ENCODE peak calls at places on chromosome 1, in nine cellular contexts. One of them, this sample, is unnamed. For H3K27me3, the result is how much of the 10 kb centered on the place peaks cover.

GRCh38 chr1:164723296-164723731 is 164.3 kb downstream of the PBX1 start:
- DNase-seq in brain microvascular endothelial cell: no peak
- DNase-seq in GM23248: no peak
- DNase-seq in hepatocyte: no peak
- DNase-seq in cardiac muscle cell: no peak
- DNase-seq in iPS DF 6.9: no peak
- DNase-seq in lung: no peak
- DNase-seq in CD8-positive, alpha-beta memory T cell: no peak
- DNase-seq in neuronal stem cell: no peak
- DNase-seq in this sample: no peak

GRCh38 chr1:167533851-167534300 is 15.5 kb upstream of the CD247 start:
- DNase-seq in brain microvascular endothelial cell: peak
- DNase-seq in GM23248: peak
- DNase-seq in hepatocyte: peak
- DNase-seq in cardiac muscle cell: peak
- DNase-seq in iPS DF 6.9: peak
- DNase-seq in lung: peak
- DNase-seq in CD8-positive, alpha-beta memory T cell: peak
- DNase-seq in neuronal stem cell: peak
- DNase-seq in this sample: peak

GRCh38 chr1:86714159-86714558 is 9.8 kb downstream of the SH3GLB1 start:
- DNase-seq in brain microvascular endothelial cell: no peak
- DNase-seq in GM23248: peak
- DNase-seq in hepatocyte: peak
- DNase-seq in cardiac muscle cell: peak
- DNase-seq in iPS DF 6.9: no peak
- DNase-seq in lung: no peak
- DNase-seq in CD8-positive, alpha-beta memory T cell: no peak
- DNase-seq in neuronal stem cell: no peak
- DNase-seq in this sample: no peak

GRCh38 chr1:80217377-80217986 is 1211.0 kb upstream of the ADGRL4 start:
- DNase-seq in brain microvascular endothelial cell: peak
- DNase-seq in GM23248: peak
- DNase-seq in hepatocyte: peak
- DNase-seq in cardiac muscle cell: peak
- DNase-seq in iPS DF 6.9: peak
- DNase-seq in lung: no peak
- DNase-seq in CD8-positive, alpha-beta memory T cell: no peak
- DNase-seq in neuronal stem cell: peak
- DNase-seq in this sample: no peak

GRCh38 chr1:46457178-46457577 is 32.5 kb upstream of the DMBX1 start:
- DNase-seq in brain microvascular endothelial cell: no peak
- DNase-seq in GM23248: no peak
- DNase-seq in hepatocyte: no peak
- DNase-seq in cardiac muscle cell: no peak
- DNase-seq in iPS DF 6.9: no peak
- DNase-seq in lung: no peak
- DNase-seq in CD8-positive, alpha-beta memory T cell: no peak
- DNase-seq in neuronal stem cell: no peak
- DNase-seq in this sample: no peak

GRCh38 chr1:63914706-63915105 is 140.9 kb downstream of the ROR1 start:
- DNase-seq in brain microvascular endothelial cell: no peak
- DNase-seq in GM23248: no peak
- DNase-seq in hepatocyte: no peak
- DNase-seq in cardiac muscle cell: no peak
- DNase-seq in iPS DF 6.9: no peak
- DNase-seq in lung: no peak
- DNase-seq in CD8-positive, alpha-beta memory T cell: no peak
- DNase-seq in neuronal stem cell: no peak
- DNase-seq in this sample: no peak

GRCh38 chr1:12078938-12079861 is 16.1 kb downstream of the TNFRSF8 start:
- DNase-seq in brain microvascular endothelial cell: peak
- DNase-seq in GM23248: peak
- DNase-seq in hepatocyte: peak
- DNase-seq in cardiac muscle cell: peak
- DNase-seq in iPS DF 6.9: peak
- DNase-seq in lung: no peak
- DNase-seq in CD8-positive, alpha-beta memory T cell: no peak
- DNase-seq in neuronal stem cell: peak
- DNase-seq in this sample: peak

GRCh38 chr1:218467101-218467728 is 122.1 kb downstream of the TGFB2 start:
- DNase-seq in brain microvascular endothelial cell: no peak
- DNase-seq in GM23248: peak
- DNase-seq in hepatocyte: no peak
- DNase-seq in cardiac muscle cell: no peak
- DNase-seq in iPS DF 6.9: no peak
- DNase-seq in lung: no peak
- DNase-seq in CD8-positive, alpha-beta memory T cell: no peak
- DNase-seq in neuronal stem cell: no peak
- DNase-seq in this sample: no peak

GRCh38 chr1:152110365-152110859 is 4.8 kb downstream of the TCHH start:
- DNase-seq in brain microvascular endothelial cell: peak
- DNase-seq in GM23248: peak
- DNase-seq in hepatocyte: peak
- DNase-seq in cardiac muscle cell: no peak
- DNase-seq in iPS DF 6.9: no peak
- DNase-seq in lung: no peak
- DNase-seq in CD8-positive, alpha-beta memory T cell: no peak
- DNase-seq in neuronal stem cell: no peak
- DNase-seq in this sample: peak

GRCh38 chr1:1440941-1441888 is 5.7 kb downstream of the VWA1 start:
- DNase-seq in brain microvascular endothelial cell: no peak
- DNase-seq in GM23248: peak
- DNase-seq in hepatocyte: peak
- DNase-seq in cardiac muscle cell: peak
- DNase-seq in iPS DF 6.9: no peak
- DNase-seq in lung: no peak
- DNase-seq in CD8-positive, alpha-beta memory T cell: peak
- DNase-seq in neuronal stem cell: no peak
- DNase-seq in this sample: peak

GRCh38 chr1:202200112-202200548 is 6.5 kb downstream of the LGR6 start:
- DNase-seq in brain microvascular endothelial cell: no peak
- DNase-seq in GM23248: no peak
- DNase-seq in hepatocyte: no peak
- DNase-seq in cardiac muscle cell: no peak
- DNase-seq in iPS DF 6.9: no peak
- DNase-seq in lung: no peak
- DNase-seq in CD8-positive, alpha-beta memory T cell: no peak
- DNase-seq in neuronal stem cell: no peak
- DNase-seq in this sample: no peak

GRCh38 chr1:91891969-91892368 is 6.0 kb upstream of the TGFBR3 start:
- DNase-seq in brain microvascular endothelial cell: no peak
- DNase-seq in GM23248: no peak
- DNase-seq in hepatocyte: no peak
- DNase-seq in cardiac muscle cell: no peak
- DNase-seq in iPS DF 6.9: no peak
- DNase-seq in lung: no peak
- DNase-seq in CD8-positive, alpha-beta memory T cell: no peak
- DNase-seq in neuronal stem cell: no peak
- DNase-seq in this sample: no peak

GRCh38 chr1:110321045-110321444 is 18.1 kb upstream of the RBM15 start:
- DNase-seq in brain microvascular endothelial cell: no peak
- DNase-seq in GM23248: no peak
- DNase-seq in hepatocyte: no peak
- DNase-seq in cardiac muscle cell: no peak
- DNase-seq in iPS DF 6.9: no peak
- DNase-seq in lung: no peak
- DNase-seq in CD8-positive, alpha-beta memory T cell: no peak
- DNase-seq in neuronal stem cell: no peak
- DNase-seq in this sample: no peak

GRCh38 chr1:231663211-231663792 is 36.7 kb downstream of the DISC1 start:
- DNase-seq in brain microvascular endothelial cell: no peak
- DNase-seq in GM23248: peak
- DNase-seq in hepatocyte: no peak
- DNase-seq in cardiac muscle cell: no peak
- DNase-seq in iPS DF 6.9: no peak
- DNase-seq in lung: no peak
- DNase-seq in CD8-positive, alpha-beta memory T cell: no peak
- DNase-seq in neuronal stem cell: no peak
- DNase-seq in this sample: no peak

GRCh38 chr1:112806090-112806642 is 91.0 kb upstream of the PPM1J start:
- DNase-seq in brain microvascular endothelial cell: no peak
- DNase-seq in GM23248: no peak
- DNase-seq in hepatocyte: no peak
- DNase-seq in cardiac muscle cell: no peak
- DNase-seq in iPS DF 6.9: no peak
- DNase-seq in lung: no peak
- DNase-seq in CD8-positive, alpha-beta memory T cell: no peak
- DNase-seq in neuronal stem cell: no peak
- DNase-seq in this sample: no peak

DNA sequence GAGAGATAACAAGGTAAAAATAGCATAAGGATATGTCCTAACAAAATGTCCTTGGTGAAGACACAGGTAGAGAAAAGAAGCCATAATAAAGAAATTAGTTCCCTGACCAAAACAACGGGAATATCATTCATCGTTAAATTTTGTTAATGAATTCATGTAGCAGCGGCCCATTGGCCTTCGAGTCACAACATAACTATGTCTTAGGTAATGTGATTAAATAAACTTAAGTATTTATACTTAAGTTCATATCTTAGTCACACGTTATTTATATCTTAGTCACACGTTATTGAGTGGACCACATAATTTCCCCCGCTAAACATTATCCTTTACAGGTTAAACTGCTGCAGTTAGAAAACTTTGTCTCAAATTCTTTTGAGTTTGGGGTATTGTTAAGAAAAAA is 1.2 kb downstream of the NEXN start:
- DNase-seq in brain microvascular endothelial cell: peak
- DNase-seq in GM23248: peak
- DNase-seq in hepatocyte: peak
- DNase-seq in cardiac muscle cell: peak
- DNase-seq in iPS DF 6.9: no peak
- DNase-seq in lung: no peak
- DNase-seq in CD8-positive, alpha-beta memory T cell: no peak
- DNase-seq in neuronal stem cell: no peak
- DNase-seq in this sample: peak
- H3K4me3 ChIP-seq in brain microvascular endothelial cell: peak
- H3K4me3 ChIP-seq in GM23248: peak
- H3K4me3 ChIP-seq in hepatocyte: peak
- H3K4me3 ChIP-seq in cardiac muscle cell: peak
- H3K4me3 ChIP-seq in iPS DF 6.9: no peak
- H3K4me3 ChIP-seq in lung: no peak
- H3K4me3 ChIP-seq in CD8-positive, alpha-beta memory T cell: no peak
- H3K4me3 ChIP-seq in neuronal stem cell: no peak
- H3K4me3 ChIP-seq in this sample: peak

DNA sequence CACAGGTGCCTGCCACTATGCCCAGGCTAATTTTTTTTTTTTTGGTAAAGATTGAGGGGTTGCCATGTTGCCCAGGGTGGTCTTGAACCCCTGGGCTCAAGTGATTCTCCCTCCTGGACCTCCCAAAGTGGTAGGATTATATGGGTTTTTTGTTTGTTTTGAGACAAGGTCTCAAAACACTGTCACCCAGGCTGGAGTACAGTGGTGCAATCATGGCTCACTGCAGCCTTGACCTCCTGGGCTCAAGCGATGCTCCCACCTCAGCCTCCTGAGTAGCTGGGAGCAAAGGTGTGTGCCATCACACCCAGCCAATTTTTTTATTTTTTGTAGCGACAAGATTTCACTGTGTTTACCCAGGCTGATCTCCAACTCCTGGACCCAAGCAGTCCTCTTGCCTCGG is 8.9 kb upstream of the RCAN3 start:
- DNase-seq in brain microvascular endothelial cell: no peak
- DNase-seq in GM23248: no peak
- DNase-seq in hepatocyte: no peak
- DNase-seq in cardiac muscle cell: no peak
- DNase-seq in iPS DF 6.9: no peak
- DNase-seq in lung: no peak
- DNase-seq in CD8-positive, alpha-beta memory T cell: no peak
- DNase-seq in neuronal stem cell: no peak
- DNase-seq in this sample: no peak
- H3K27me3 ChIP-seq in brain microvascular endothelial cell: under half
- H3K27me3 ChIP-seq in GM23248: under half
- H3K27me3 ChIP-seq in hepatocyte: under half
- H3K27me3 ChIP-seq in cardiac muscle cell: under half
- H3K27me3 ChIP-seq in iPS DF 6.9: under half
- H3K27me3 ChIP-seq in lung: under half
- H3K27me3 ChIP-seq in CD8-positive, alpha-beta memory T cell: under half
- H3K27me3 ChIP-seq in neuronal stem cell: under half
- H3K27me3 ChIP-seq in this sample: under half

GRCh38 chr1:184407816-184408510 is 21.1 kb downstream of the C1orf21 start:
- DNase-seq in brain microvascular endothelial cell: no peak
- DNase-seq in GM23248: peak
- DNase-seq in hepatocyte: no peak
- DNase-seq in cardiac muscle cell: no peak
- DNase-seq in iPS DF 6.9: no peak
- DNase-seq in lung: no peak
- DNase-seq in CD8-positive, alpha-beta memory T cell: no peak
- DNase-seq in neuronal stem cell: no peak
- DNase-seq in this sample: peak

GRCh38 chr1:184406454-184406853 is 19.6 kb downstream of the C1orf21 start:
- DNase-seq in brain microvascular endothelial cell: no peak
- DNase-seq in GM23248: no peak
- DNase-seq in hepatocyte: no peak
- DNase-seq in cardiac muscle cell: no peak
- DNase-seq in iPS DF 6.9: no peak
- DNase-seq in lung: no peak
- DNase-seq in CD8-positive, alpha-beta memory T cell: no peak
- DNase-seq in neuronal stem cell: no peak
- DNase-seq in this sample: no peak

GRCh38 chr1:184409011-184409410 is 22.2 kb downstream of the C1orf21 start:
- DNase-seq in brain microvascular endothelial cell: peak
- DNase-seq in GM23248: peak
- DNase-seq in hepatocyte: no peak
- DNase-seq in cardiac muscle cell: no peak
- DNase-seq in iPS DF 6.9: no peak
- DNase-seq in lung: no peak
- DNase-seq in CD8-positive, alpha-beta memory T cell: no peak
- DNase-seq in neuronal stem cell: no peak
- DNase-seq in this sample: peak

GRCh38 chr1:184405743-184406142 is 18.9 kb downstream of the C1orf21 start:
- DNase-seq in brain microvascular endothelial cell: no peak
- DNase-seq in GM23248: no peak
- DNase-seq in hepatocyte: no peak
- DNase-seq in cardiac muscle cell: no peak
- DNase-seq in iPS DF 6.9: no peak
- DNase-seq in lung: no peak
- DNase-seq in CD8-positive, alpha-beta memory T cell: no peak
- DNase-seq in neuronal stem cell: no peak
- DNase-seq in this sample: no peak

DNA sequence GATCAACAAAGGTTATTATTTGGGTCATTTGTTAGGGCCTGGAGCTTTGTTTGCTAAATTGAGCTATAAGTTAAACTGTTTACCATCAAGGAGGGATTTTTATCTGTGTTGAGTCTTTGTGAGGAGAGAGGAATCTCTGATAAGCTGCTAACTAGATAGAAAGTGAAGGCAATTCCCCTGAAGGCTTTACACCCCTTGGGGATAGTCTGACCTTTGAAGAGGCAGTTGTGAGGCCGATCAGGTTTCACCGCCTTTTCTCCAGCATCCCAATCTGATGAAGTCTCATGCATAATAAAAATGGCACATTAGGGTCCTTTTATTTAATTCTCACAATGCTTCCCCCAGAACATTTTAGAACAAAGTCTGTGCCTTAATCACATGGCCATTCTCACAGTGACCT is 21.8 kb downstream of the C1orf21 start:
- DNase-seq in brain microvascular endothelial cell: no peak
- DNase-seq in GM23248: no peak
- DNase-seq in hepatocyte: no peak
- DNase-seq in cardiac muscle cell: peak
- DNase-seq in iPS DF 6.9: no peak
- DNase-seq in lung: no peak
- DNase-seq in CD8-positive, alpha-beta memory T cell: no peak
- DNase-seq in neuronal stem cell: peak
- DNase-seq in this sample: no peak
- H3K4me3 ChIP-seq in brain microvascular endothelial cell: no peak
- H3K4me3 ChIP-seq in GM23248: no peak
- H3K4me3 ChIP-seq in hepatocyte: no peak
- H3K4me3 ChIP-seq in cardiac muscle cell: no peak
- H3K4me3 ChIP-seq in iPS DF 6.9: no peak
- H3K4me3 ChIP-seq in lung: no peak
- H3K4me3 ChIP-seq in CD8-positive, alpha-beta memory T cell: no peak
- H3K4me3 ChIP-seq in neuronal stem cell: no peak
- H3K4me3 ChIP-seq in this sample: no peak

GRCh38 chr1:68409426-68409825 is 40.3 kb downstream of the RPE65 start:
- DNase-seq in brain microvascular endothelial cell: no peak
- DNase-seq in GM23248: peak
- DNase-seq in hepatocyte: no peak
- DNase-seq in cardiac muscle cell: no peak
- DNase-seq in iPS DF 6.9: no peak
- DNase-seq in lung: no peak
- DNase-seq in CD8-positive, alpha-beta memory T cell: no peak
- DNase-seq in neuronal stem cell: no peak
- DNase-seq in this sample: peak
- H3K27me3 ChIP-seq in brain microvascular endothelial cell: under half
- H3K27me3 ChIP-seq in GM23248: under half
- H3K27me3 ChIP-seq in hepatocyte: under half
- H3K27me3 ChIP-seq in cardiac muscle cell: under half
- H3K27me3 ChIP-seq in iPS DF 6.9: under half
- H3K27me3 ChIP-seq in lung: under half
- H3K27me3 ChIP-seq in CD8-positive, alpha-beta memory T cell: under half
- H3K27me3 ChIP-seq in neuronal stem cell: under half
- H3K27me3 ChIP-seq in this sample: under half